ENCODE peak calls at places on chromosomes 11 and 22, in eight cellular contexts. S, Z, H, M, B, O, F and K are unnamed samples.

GRCh38 chr11:68014157-68014965 is 4.2 kb downstream of the ALDH3B1 start:
- DNase-seq in B (peak), H (peak), S (peak), F (no peak), M (no peak), Z (no peak), O (peak), K (peak)

GRCh38 chr11:65432686-65433582 is 10.3 kb downstream of the NEAT1 start:
- DNase-seq in H (peak), S (no peak), B (peak), O (peak), F (no peak), M (peak), Z (no peak), K (peak)

GRCh38 chr22:39496131-39496838 is 5.8 kb upstream of the MIEF1 start:
- DNase-seq in H (peak), Z (peak), O (peak), B (peak), F (no peak), M (no peak), S (peak), K (peak)

GRCh38 chr22:25482868-25483639 is 81.4 kb upstream of the GRK3 start:
- DNase-seq in M (peak), F (no peak), H (no peak), O (peak), Z (no peak), B (no peak), S (no peak), K (no peak)

GRCh38 chr11:75383246-75383645 is 16.1 kb upstream of the RPS3 start:
- DNase-seq in H (no peak), M (no peak), F (no peak), B (no peak), O (no peak), S (no peak), Z (no peak), K (no peak)

GRCh38 chr11:130246719-130247118 is 68.0 kb downstream of the ZBTB44 start:
- DNase-seq in O (no peak), Z (no peak), S (no peak), M (no peak), B (peak), F (no peak), H (peak), K (no peak)

GRCh38 chr11:33864479-33864878 is 27.4 kb downstream of the LMO2 start:
- DNase-seq in H (no peak), B (no peak), M (no peak), Z (no peak), O (no peak), S (no peak), F (no peak), K (no peak)

GRCh38 chr11:8327761-8328192 is 64.1 kb upstream of the LMO1 start:
- DNase-seq in B (peak), O (no peak), Z (no peak), H (no peak), F (no peak), S (no peak), M (no peak), K (no peak)

GRCh38 chr11:78069465-78069864 is 5.8 kb downstream of the THRSP start:
- DNase-seq in M (peak), F (no peak), S (no peak), Z (peak), B (no peak), H (no peak), O (no peak), K (peak)

GRCh38 chr11:75434886-75435570 is 2.0 kb upstream of the KLHL35 start:
- DNase-seq in H (no peak), B (no peak), O (no peak), Z (no peak), M (no peak), S (no peak), F (no peak), K (no peak)

GRCh38 chr22:19679476-19680099 is 34.7 kb upstream of the SEPTIN5 start:
- DNase-seq in M (no peak), H (no peak), O (no peak), B (peak), F (no peak), S (peak), Z (peak), K (peak)

GRCh38 chr11:9046376-9046775 is 42.6 kb upstream of the NRIP3 start:
- DNase-seq in H (no peak), F (no peak), M (no peak), B (no peak), O (no peak), Z (no peak), S (no peak), K (no peak)

GRCh38 chr22:44723801-44724200 is 21.8 kb downstream of the PRR5 start:
- DNase-seq in M (no peak), O (no peak), B (peak), S (no peak), Z (no peak), F (no peak), H (peak), K (peak)

GRCh38 chr11:46342237-46342636 is 5.0 kb upstream of the DGKZ start:
- DNase-seq in O (no peak), H (no peak), F (no peak), Z (no peak), M (no peak), B (no peak), S (peak), K (peak)

GRCh38 chr22:43563571-43563970 is 151.8 kb downstream of the MPPED1 start:
- DNase-seq in S (no peak), Z (no peak), M (no peak), O (no peak), H (no peak), B (no peak), F (no peak), K (no peak)

GRCh38 chr22:50460942-50461341 is 13.9 kb downstream of the SBF1 start:
- DNase-seq in Z (no peak), S (no peak), M (no peak), O (no peak), F (no peak), B (no peak), H (no peak), K (no peak)

GRCh38 chr11:45982656-45983470 is 60.4 kb downstream of the LARGE2 start:
- DNase-seq in H (peak), O (no peak), F (peak), Z (peak), S (no peak), B (peak), M (no peak), K (peak)

GRCh38 chr22:40491990-40492631 is 121.7 kb downstream of the SGSM3 start:
- DNase-seq in F (no peak), S (no peak), B (peak), H (no peak), M (no peak), O (no peak), Z (no peak), K (no peak)

GRCh38 chr11:107018902-107019493 is 722 bp upstream of the GUCY1A2 start:
- DNase-seq in B (peak), Z (peak), F (no peak), S (peak), M (no peak), O (no peak), H (peak), K (peak)

GRCh38 chr11:73463359-73463758 is 87.2 kb downstream of the RELT start:
- DNase-seq in Z (no peak), H (peak), S (no peak), F (no peak), M (no peak), O (no peak), B (peak), K (no peak)

GRCh38 chr11:130636672-130637463 is 188.4 kb downstream of the ADAMTS15 start:
- DNase-seq in B (peak), O (peak), S (no peak), H (peak), F (peak), M (no peak), Z (no peak), K (peak)